ENCODE peak calls at places on chromosomes 6 and 20, in seven cellular contexts. L is psoas muscle, X is H9, Y is heart right ventricle, K is ascending aorta, O is upper lobe of right lung, D is transverse colon. U is an unnamed sample. For H3K9me3, the result is how much of the 10 kb centered on the place peaks cover.

GRCh38 chr6:98832282-98833100 is 1.9 kb upstream of the POU3F2 start:
- DNase-seq in L (no peak), X (no peak), Y (no peak), K (no peak), O (no peak), D (no peak), U (no peak)

GRCh38 chr6:144066745-144067484 is 28.5 kb downstream of the SF3B5 start:
- DNase-seq in L (no peak), X (no peak), Y (no peak), K (no peak), O (no peak), D (no peak), U (no peak)

GRCh38 chr6:43060034-43060754 is 763 bp downstream of the KLC4 start:
- DNase-seq in L (no peak), X (no peak), Y (peak), K (no peak), O (peak), D (peak), U (no peak)

GRCh38 chr20:32457476-32457986 is 99.4 kb downstream of the ASXL1 start:
- DNase-seq in L (peak), X (peak), Y (peak), K (no peak), O (peak), D (no peak), U (peak)

GRCh38 chr6:90681863-90682262 is 95.0 kb upstream of the MAP3K7 start:
- DNase-seq in L (no peak), X (no peak), Y (no peak), K (no peak), O (no peak), D (no peak), U (no peak)

GRCh38 chr6:37077459-37078296 is 72.2 kb downstream of the FGD2 start:
- DNase-seq in L (peak), X (peak), Y (peak), K (no peak), O (peak), D (peak), U (peak)

GRCh38 chr6:29967379-29968010 is 25.2 kb downstream of the HLA-A start:
- DNase-seq in L (no peak), X (no peak), Y (peak), K (no peak), O (no peak), D (peak), U (no peak)

GRCh38 chr6:98583506-98583905 is 250.9 kb upstream of the POU3F2 start:
- DNase-seq in L (no peak), X (no peak), Y (no peak), K (no peak), O (no peak), D (no peak), U (no peak)

GRCh38 chr20:41154436-41155176 is 17.3 kb downstream of the PLCG1 start:
- DNase-seq in L (no peak), X (no peak), Y (peak), K (no peak), O (no peak), D (no peak), U (no peak)

GRCh38 chr6:140677781-140678528 is 1303.5 kb upstream of the CITED2 start:
- DNase-seq in L (no peak), X (no peak), Y (no peak), K (no peak), O (no peak), D (no peak), U (no peak)

GRCh38 chr20:49633643-49634042 is 65.7 kb upstream of the PTGIS start:
- DNase-seq in L (no peak), X (no peak), Y (no peak), K (no peak), O (no peak), D (no peak), U (no peak)

DNA sequence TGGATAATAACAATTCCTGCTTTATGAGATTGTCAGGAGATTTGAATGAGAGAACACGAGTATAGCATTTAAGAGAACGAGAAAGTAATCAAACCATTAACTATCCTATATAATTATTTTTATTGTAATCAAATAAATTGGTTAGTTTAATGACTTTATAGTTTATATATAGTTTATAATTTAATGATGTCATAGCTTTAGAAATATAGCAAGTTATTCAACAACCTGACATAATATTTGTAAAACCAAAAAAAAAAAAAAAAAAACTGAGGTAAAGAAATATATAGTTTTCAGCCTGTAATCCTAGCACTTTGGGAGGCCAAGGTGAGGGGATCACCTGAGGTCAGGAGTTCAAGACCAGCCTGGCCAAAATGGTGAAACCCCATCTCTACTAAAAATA is 26.4 kb upstream of the DST start:
- DNase-seq in L (no peak), X (no peak), Y (no peak), K (no peak), O (no peak), D (no peak), U (no peak)
- H3K27ac ChIP-seq in L (peak), X (no peak), Y (no peak), K (peak), O (no peak), D (no peak), U (no peak)

DNA sequence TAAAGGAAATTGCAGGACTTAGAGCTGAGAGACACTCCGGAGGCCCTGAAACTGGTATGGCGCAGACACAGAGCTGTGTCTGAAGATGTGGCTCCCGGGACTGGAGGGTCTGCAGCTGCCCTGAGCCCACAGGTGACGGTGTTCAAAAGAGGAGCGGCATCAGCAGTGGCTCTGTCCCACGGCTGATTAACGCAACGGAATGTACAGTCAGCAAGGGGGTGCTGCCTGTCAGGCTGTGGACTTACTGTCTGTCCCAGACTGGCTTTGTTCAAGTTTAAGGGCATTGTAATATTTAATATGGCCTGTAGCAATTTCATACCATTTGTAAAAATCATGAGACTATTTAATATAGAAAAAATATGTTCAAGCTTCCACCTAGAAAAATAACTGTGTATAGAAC is 228.0 kb upstream of the TAB2 start:
- DNase-seq in L (no peak), X (no peak), Y (no peak), K (no peak), O (no peak), D (no peak), U (no peak)
- TF ChIP-seq CTCF in L (no peak), X (no peak), Y (no peak), K (no peak), O (no peak), D (no peak), U (no peak)

GRCh38 chr6:27451660-27452390 is 21.1 kb downstream of the ZNF184 start:
- DNase-seq in L (no peak), X (no peak), Y (no peak), K (no peak), O (no peak), D (no peak), U (no peak)

GRCh38 chr6:27442932-27443331 is 30.0 kb downstream of the ZNF184 start:
- DNase-seq in L (no peak), X (no peak), Y (no peak), K (no peak), O (no peak), D (no peak), U (no peak)

GRCh38 chr6:27452496-27452897 is 20.4 kb downstream of the ZNF184 start:
- DNase-seq in L (no peak), X (no peak), Y (no peak), K (no peak), O (no peak), D (no peak), U (no peak)

DNA sequence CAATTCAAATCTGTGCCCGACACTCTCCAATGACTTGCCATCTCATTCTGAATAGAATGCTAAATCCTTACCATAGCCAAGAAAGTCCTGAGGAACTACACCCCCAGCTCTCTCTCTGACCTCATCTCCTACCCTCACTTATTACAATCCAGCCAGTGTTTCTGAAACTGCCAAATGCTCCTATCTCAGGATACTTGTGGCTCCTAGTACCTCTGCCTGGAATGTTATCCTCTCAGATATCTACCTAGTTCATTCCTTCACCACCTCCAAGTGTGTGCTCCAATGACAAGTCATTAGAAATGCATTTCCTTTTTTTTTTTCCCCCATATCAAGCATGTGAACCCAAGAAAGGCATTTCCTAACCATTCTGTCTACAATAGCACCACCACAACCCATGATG is 24.4 kb downstream of the ZNF184 start:
- DNase-seq in L (no peak), X (no peak), Y (no peak), K (no peak), O (no peak), D (no peak), U (no peak)
- H3K9me3 ChIP-seq in L (half or more), X (half or more), Y (half or more), K (under half), O (half or more), D (half or more), U (under half)

GRCh38 chr6:101013612-101014195 is 132.6 kb upstream of the ASCC3 start:
- DNase-seq in L (no peak), X (no peak), Y (no peak), K (no peak), O (no peak), D (no peak), U (no peak)

GRCh38 chr6:101015541-101015940 is 134.4 kb upstream of the ASCC3 start:
- DNase-seq in L (no peak), X (no peak), Y (no peak), K (no peak), O (no peak), D (no peak), U (no peak)

GRCh38 chr6:101016163-101016562 is 135.0 kb upstream of the ASCC3 start:
- DNase-seq in L (no peak), X (no peak), Y (no peak), K (no peak), O (no peak), D (no peak), U (no peak)

GRCh38 chr6:101011165-101011564 is 130.0 kb upstream of the ASCC3 start:
- DNase-seq in L (no peak), X (no peak), Y (no peak), K (no peak), O (no peak), D (peak), U (no peak)
- H3K27ac ChIP-seq in L (no peak), X (no peak), Y (no peak), K (no peak), O (no peak), D (no peak), U (no peak)

DNA sequence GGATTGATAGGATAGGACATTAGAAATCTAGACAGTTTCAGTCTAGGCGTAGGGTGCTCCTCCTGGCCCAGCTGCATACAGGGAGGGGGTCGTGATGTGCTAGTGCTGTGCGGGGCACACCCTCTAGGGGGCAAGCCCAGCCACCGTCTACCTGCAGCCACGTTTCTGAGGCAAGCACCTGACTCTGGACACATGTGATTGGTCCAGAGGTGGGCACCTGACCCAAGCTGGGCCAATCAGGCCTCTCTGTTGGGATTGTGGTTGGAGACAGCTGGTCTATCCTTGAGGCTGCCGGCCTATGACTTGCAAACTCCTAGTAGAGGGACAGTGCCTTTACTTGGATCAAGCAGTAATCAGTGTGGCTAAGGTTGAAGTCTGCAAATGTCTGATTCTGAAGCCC is 317.1 kb downstream of the BMP7 start:
- DNase-seq in L (no peak), X (peak), Y (no peak), K (no peak), O (no peak), D (no peak), U (peak)
- TF ChIP-seq CTCF in L (no peak), X (peak), Y (no peak), K (no peak), O (no peak), D (no peak), U (no peak)

DNA sequence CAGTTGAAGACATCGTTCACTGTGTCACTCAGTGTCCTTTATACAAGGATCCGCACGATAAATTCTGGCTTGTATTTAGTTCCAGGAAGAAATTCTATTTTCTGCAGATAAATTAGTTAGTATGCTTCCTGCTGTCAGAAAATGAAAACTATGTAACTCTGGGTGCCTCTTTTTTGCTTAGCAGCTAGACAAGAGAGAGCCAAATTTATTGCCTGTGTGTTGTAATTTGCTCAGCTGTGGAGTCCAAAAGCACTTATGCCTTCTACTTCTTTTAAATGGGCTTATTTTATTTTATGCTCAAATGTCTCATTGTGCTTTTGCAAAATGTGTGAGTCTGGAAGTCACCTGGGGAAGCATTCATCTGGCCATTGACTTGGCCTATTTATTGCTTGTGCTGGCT is 56.5 kb upstream of the KCNK16 start:
- DNase-seq in L (no peak), X (no peak), Y (no peak), K (no peak), O (no peak), D (no peak), U (no peak)
- H3K9me3 ChIP-seq in L (under half), X (under half), Y (under half), K (under half), O (under half), D (under half), U (under half)

GRCh38 chr6:112018619-112019416 is 35.1 kb upstream of the CCN6 start:
- DNase-seq in L (peak), X (no peak), Y (peak), K (no peak), O (no peak), D (no peak), U (peak)
- H3K27ac ChIP-seq in L (no peak), X (no peak), Y (no peak), K (peak), O (no peak), D (peak), U (no peak)